ENCODE peak calls at places on chromosomes 2 and 18, in ten cellular contexts. One of them, this sample, is unnamed.

GRCh38 chr2:23387849-23388248 is 2.9 kb downstream of the KLHL29 start:
- DNase-seq in activated CD4-positive, alpha-beta T cell treated with anti-CD3 and anti-CD28 coated beads for 4 hours: no peak
- DNase-seq in HCT116: no peak
- DNase-seq in GM12865: no peak
- DNase-seq in neural crest cell: no peak
- DNase-seq in EL: no peak
- DNase-seq in psoas muscle: no peak
- DNase-seq in fibroblast of gingiva: no peak
- DNase-seq in hepatic stellate cell: no peak
- DNase-seq in NCI-H510A treated with DMSO at 0.1 percent for 48 hours: no peak
- DNase-seq in this sample: no peak

GRCh38 chr18:33900638-33901037 is 322.6 kb downstream of the ASXL3 start:
- DNase-seq in neural crest cell: no peak
- DNase-seq in GM12865: no peak
- DNase-seq in fibroblast of gingiva: no peak
- DNase-seq in EL: no peak
- DNase-seq in psoas muscle: no peak
- DNase-seq in activated CD4-positive, alpha-beta T cell treated with anti-CD3 and anti-CD28 coated beads for 4 hours: no peak
- DNase-seq in NCI-H510A treated with DMSO at 0.1 percent for 48 hours: no peak
- DNase-seq in HCT116: no peak
- DNase-seq in hepatic stellate cell: no peak
- DNase-seq in this sample: no peak

GRCh38 chr2:174211954-174212353 is 36.4 kb downstream of the OLA1 start:
- DNase-seq in fibroblast of gingiva: no peak
- DNase-seq in activated CD4-positive, alpha-beta T cell treated with anti-CD3 and anti-CD28 coated beads for 4 hours: no peak
- DNase-seq in HCT116: no peak
- DNase-seq in NCI-H510A treated with DMSO at 0.1 percent for 48 hours: no peak
- DNase-seq in EL: no peak
- DNase-seq in hepatic stellate cell: no peak
- DNase-seq in neural crest cell: no peak
- DNase-seq in GM12865: no peak
- DNase-seq in psoas muscle: no peak
- DNase-seq in this sample: no peak

GRCh38 chr2:237691200-237691907 is 64.0 kb downstream of the LRRFIP1 start:
- DNase-seq in psoas muscle: peak
- DNase-seq in neural crest cell: peak
- DNase-seq in NCI-H510A treated with DMSO at 0.1 percent for 48 hours: no peak
- DNase-seq in hepatic stellate cell: no peak
- DNase-seq in HCT116: no peak
- DNase-seq in activated CD4-positive, alpha-beta T cell treated with anti-CD3 and anti-CD28 coated beads for 4 hours: no peak
- DNase-seq in fibroblast of gingiva: no peak
- DNase-seq in GM12865: peak
- DNase-seq in EL: no peak
- DNase-seq in this sample: peak

GRCh38 chr2:239540174-239540573 is 139.4 kb upstream of the HDAC4 start:
- DNase-seq in HCT116: no peak
- DNase-seq in GM12865: no peak
- DNase-seq in psoas muscle: peak
- DNase-seq in neural crest cell: no peak
- DNase-seq in NCI-H510A treated with DMSO at 0.1 percent for 48 hours: no peak
- DNase-seq in EL: no peak
- DNase-seq in fibroblast of gingiva: no peak
- DNase-seq in activated CD4-positive, alpha-beta T cell treated with anti-CD3 and anti-CD28 coated beads for 4 hours: no peak
- DNase-seq in hepatic stellate cell: no peak
- DNase-seq in this sample: no peak

GRCh38 chr2:62524293-62524941 is 18.4 kb upstream of the TMEM17 start:
- DNase-seq in EL: no peak
- DNase-seq in neural crest cell: no peak
- DNase-seq in hepatic stellate cell: peak
- DNase-seq in fibroblast of gingiva: no peak
- DNase-seq in NCI-H510A treated with DMSO at 0.1 percent for 48 hours: no peak
- DNase-seq in GM12865: no peak
- DNase-seq in psoas muscle: no peak
- DNase-seq in HCT116: no peak
- DNase-seq in activated CD4-positive, alpha-beta T cell treated with anti-CD3 and anti-CD28 coated beads for 4 hours: no peak
- DNase-seq in this sample: no peak

GRCh38 chr18:9915291-9916066 is 1.7 kb downstream of the VAPA start:
- DNase-seq in GM12865: no peak
- DNase-seq in fibroblast of gingiva: no peak
- DNase-seq in EL: no peak
- DNase-seq in psoas muscle: no peak
- DNase-seq in hepatic stellate cell: no peak
- DNase-seq in neural crest cell: no peak
- DNase-seq in HCT116: no peak
- DNase-seq in NCI-H510A treated with DMSO at 0.1 percent for 48 hours: no peak
- DNase-seq in activated CD4-positive, alpha-beta T cell treated with anti-CD3 and anti-CD28 coated beads for 4 hours: no peak
- DNase-seq in this sample: no peak

GRCh38 chr18:50870138-50870845 is 8.6 kb upstream of the ME2 start:
- DNase-seq in psoas muscle: no peak
- DNase-seq in HCT116: peak
- DNase-seq in GM12865: no peak
- DNase-seq in NCI-H510A treated with DMSO at 0.1 percent for 48 hours: no peak
- DNase-seq in neural crest cell: no peak
- DNase-seq in fibroblast of gingiva: no peak
- DNase-seq in activated CD4-positive, alpha-beta T cell treated with anti-CD3 and anti-CD28 coated beads for 4 hours: no peak
- DNase-seq in hepatic stellate cell: no peak
- DNase-seq in EL: peak
- DNase-seq in this sample: no peak

GRCh38 chr18:45245036-45245638 is 370.1 kb upstream of the SLC14A2 start:
- DNase-seq in NCI-H510A treated with DMSO at 0.1 percent for 48 hours: no peak
- DNase-seq in hepatic stellate cell: no peak
- DNase-seq in GM12865: no peak
- DNase-seq in activated CD4-positive, alpha-beta T cell treated with anti-CD3 and anti-CD28 coated beads for 4 hours: no peak
- DNase-seq in psoas muscle: no peak
- DNase-seq in HCT116: no peak
- DNase-seq in EL: no peak
- DNase-seq in neural crest cell: no peak
- DNase-seq in fibroblast of gingiva: no peak
- DNase-seq in this sample: no peak

GRCh38 chr18:49811151-49811938 is 2.0 kb downstream of the ACAA2 start:
- DNase-seq in neural crest cell: no peak
- DNase-seq in hepatic stellate cell: no peak
- DNase-seq in EL: no peak
- DNase-seq in GM12865: no peak
- DNase-seq in NCI-H510A treated with DMSO at 0.1 percent for 48 hours: peak
- DNase-seq in HCT116: no peak
- DNase-seq in fibroblast of gingiva: no peak
- DNase-seq in activated CD4-positive, alpha-beta T cell treated with anti-CD3 and anti-CD28 coated beads for 4 hours: no peak
- DNase-seq in psoas muscle: no peak
- DNase-seq in this sample: no peak

GRCh38 chr2:95074663-95075439 is 46.8 kb downstream of the MRPS5 start:
- DNase-seq in neural crest cell: no peak
- DNase-seq in activated CD4-positive, alpha-beta T cell treated with anti-CD3 and anti-CD28 coated beads for 4 hours: peak
- DNase-seq in NCI-H510A treated with DMSO at 0.1 percent for 48 hours: peak
- DNase-seq in EL: no peak
- DNase-seq in psoas muscle: no peak
- DNase-seq in hepatic stellate cell: no peak
- DNase-seq in HCT116: no peak
- DNase-seq in GM12865: peak
- DNase-seq in fibroblast of gingiva: no peak
- DNase-seq in this sample: peak

GRCh38 chr2:219576505-219577388 is 4.6 kb downstream of the INHA start:
- DNase-seq in fibroblast of gingiva: no peak
- DNase-seq in EL: no peak
- DNase-seq in GM12865: no peak
- DNase-seq in hepatic stellate cell: no peak
- DNase-seq in activated CD4-positive, alpha-beta T cell treated with anti-CD3 and anti-CD28 coated beads for 4 hours: no peak
- DNase-seq in NCI-H510A treated with DMSO at 0.1 percent for 48 hours: peak
- DNase-seq in neural crest cell: peak
- DNase-seq in psoas muscle: no peak
- DNase-seq in HCT116: no peak
- DNase-seq in this sample: peak

GRCh38 chr2:173451137-173451536 is 96.5 kb downstream of the CDCA7 start:
- DNase-seq in psoas muscle: no peak
- DNase-seq in activated CD4-positive, alpha-beta T cell treated with anti-CD3 and anti-CD28 coated beads for 4 hours: peak
- DNase-seq in GM12865: peak
- DNase-seq in EL: no peak
- DNase-seq in fibroblast of gingiva: no peak
- DNase-seq in NCI-H510A treated with DMSO at 0.1 percent for 48 hours: no peak
- DNase-seq in HCT116: no peak
- DNase-seq in neural crest cell: no peak
- DNase-seq in hepatic stellate cell: no peak
- DNase-seq in this sample: no peak

GRCh38 chr2:70367722-70368323 is 66.0 kb upstream of the FAM136A start:
- DNase-seq in fibroblast of gingiva: no peak
- DNase-seq in activated CD4-positive, alpha-beta T cell treated with anti-CD3 and anti-CD28 coated beads for 4 hours: no peak
- DNase-seq in GM12865: no peak
- DNase-seq in psoas muscle: no peak
- DNase-seq in neural crest cell: no peak
- DNase-seq in NCI-H510A treated with DMSO at 0.1 percent for 48 hours: no peak
- DNase-seq in hepatic stellate cell: no peak
- DNase-seq in EL: no peak
- DNase-seq in HCT116: peak
- DNase-seq in this sample: no peak

GRCh38 chr18:27042177-27042576 is 142.9 kb downstream of the CHST9 start:
- DNase-seq in EL: no peak
- DNase-seq in NCI-H510A treated with DMSO at 0.1 percent for 48 hours: no peak
- DNase-seq in HCT116: no peak
- DNase-seq in neural crest cell: no peak
- DNase-seq in activated CD4-positive, alpha-beta T cell treated with anti-CD3 and anti-CD28 coated beads for 4 hours: no peak
- DNase-seq in fibroblast of gingiva: no peak
- DNase-seq in GM12865: no peak
- DNase-seq in psoas muscle: no peak
- DNase-seq in hepatic stellate cell: no peak
- DNase-seq in this sample: no peak

GRCh38 chr2:127811397-127811860 is 458 bp upstream of the WDR33 start:
- DNase-seq in fibroblast of gingiva: no peak
- DNase-seq in NCI-H510A treated with DMSO at 0.1 percent for 48 hours: peak
- DNase-seq in GM12865: no peak
- DNase-seq in activated CD4-positive, alpha-beta T cell treated with anti-CD3 and anti-CD28 coated beads for 4 hours: no peak
- DNase-seq in hepatic stellate cell: peak
- DNase-seq in neural crest cell: no peak
- DNase-seq in psoas muscle: no peak
- DNase-seq in HCT116: no peak
- DNase-seq in EL: no peak
- DNase-seq in this sample: no peak

GRCh38 chr2:214127178-214127970 is 283.5 kb upstream of the VWC2L start:
- DNase-seq in HCT116: no peak
- DNase-seq in NCI-H510A treated with DMSO at 0.1 percent for 48 hours: no peak
- DNase-seq in hepatic stellate cell: peak
- DNase-seq in neural crest cell: no peak
- DNase-seq in EL: peak
- DNase-seq in GM12865: no peak
- DNase-seq in psoas muscle: peak
- DNase-seq in activated CD4-positive, alpha-beta T cell treated with anti-CD3 and anti-CD28 coated beads for 4 hours: no peak
- DNase-seq in fibroblast of gingiva: peak
- DNase-seq in this sample: no peak

GRCh38 chr2:134177351-134177931 is 76.4 kb upstream of the MGAT5 start:
- DNase-seq in EL: peak
- DNase-seq in activated CD4-positive, alpha-beta T cell treated with anti-CD3 and anti-CD28 coated beads for 4 hours: no peak
- DNase-seq in HCT116: no peak
- DNase-seq in NCI-H510A treated with DMSO at 0.1 percent for 48 hours: no peak
- DNase-seq in psoas muscle: no peak
- DNase-seq in GM12865: no peak
- DNase-seq in fibroblast of gingiva: no peak
- DNase-seq in neural crest cell: no peak
- DNase-seq in hepatic stellate cell: no peak
- DNase-seq in this sample: no peak

GRCh38 chr2:211877061-211877460 is 661.5 kb downstream of the ERBB4 start:
- DNase-seq in NCI-H510A treated with DMSO at 0.1 percent for 48 hours: no peak
- DNase-seq in activated CD4-positive, alpha-beta T cell treated with anti-CD3 and anti-CD28 coated beads for 4 hours: no peak
- DNase-seq in HCT116: no peak
- DNase-seq in EL: peak
- DNase-seq in fibroblast of gingiva: no peak
- DNase-seq in hepatic stellate cell: no peak
- DNase-seq in psoas muscle: no peak
- DNase-seq in GM12865: no peak
- DNase-seq in neural crest cell: no peak
- DNase-seq in this sample: no peak

GRCh38 chr2:228655341-228655740 is 473.9 kb upstream of the SPHKAP start:
- DNase-seq in hepatic stellate cell: no peak
- DNase-seq in HCT116: no peak
- DNase-seq in psoas muscle: no peak
- DNase-seq in GM12865: no peak
- DNase-seq in NCI-H510A treated with DMSO at 0.1 percent for 48 hours: no peak
- DNase-seq in fibroblast of gingiva: no peak
- DNase-seq in activated CD4-positive, alpha-beta T cell treated with anti-CD3 and anti-CD28 coated beads for 4 hours: no peak
- DNase-seq in EL: peak
- DNase-seq in neural crest cell: no peak
- DNase-seq in this sample: no peak

GRCh38 chr2:102698369-102699111 is 63.3 kb upstream of the TMEM182 start:
- DNase-seq in hepatic stellate cell: no peak
- DNase-seq in fibroblast of gingiva: no peak
- DNase-seq in EL: no peak
- DNase-seq in HCT116: no peak
- DNase-seq in psoas muscle: no peak
- DNase-seq in NCI-H510A treated with DMSO at 0.1 percent for 48 hours: peak
- DNase-seq in activated CD4-positive, alpha-beta T cell treated with anti-CD3 and anti-CD28 coated beads for 4 hours: no peak
- DNase-seq in GM12865: peak
- DNase-seq in neural crest cell: no peak
- DNase-seq in this sample: no peak

GRCh38 chr2:167548396-167548795 is 660.1 kb downstream of the XIRP2 start:
- DNase-seq in GM12865: no peak
- DNase-seq in hepatic stellate cell: no peak
- DNase-seq in activated CD4-positive, alpha-beta T cell treated with anti-CD3 and anti-CD28 coated beads for 4 hours: no peak
- DNase-seq in fibroblast of gingiva: no peak
- DNase-seq in NCI-H510A treated with DMSO at 0.1 percent for 48 hours: no peak
- DNase-seq in psoas muscle: no peak
- DNase-seq in neural crest cell: no peak
- DNase-seq in HCT116: no peak
- DNase-seq in EL: no peak
- DNase-seq in this sample: no peak

GRCh38 chr2:8403871-8404270 is 278.0 kb upstream of the ID2 start:
- DNase-seq in HCT116: no peak
- DNase-seq in neural crest cell: no peak
- DNase-seq in NCI-H510A treated with DMSO at 0.1 percent for 48 hours: no peak
- DNase-seq in activated CD4-positive, alpha-beta T cell treated with anti-CD3 and anti-CD28 coated beads for 4 hours: no peak
- DNase-seq in GM12865: no peak
- DNase-seq in EL: no peak
- DNase-seq in fibroblast of gingiva: no peak
- DNase-seq in hepatic stellate cell: no peak
- DNase-seq in psoas muscle: no peak
- DNase-seq in this sample: no peak

GRCh38 chr2:171908235-171908634 is 14.0 kb upstream of the HAT1 start:
- DNase-seq in activated CD4-positive, alpha-beta T cell treated with anti-CD3 and anti-CD28 coated beads for 4 hours: no peak
- DNase-seq in HCT116: no peak
- DNase-seq in NCI-H510A treated with DMSO at 0.1 percent for 48 hours: no peak
- DNase-seq in GM12865: no peak
- DNase-seq in psoas muscle: no peak
- DNase-seq in fibroblast of gingiva: no peak
- DNase-seq in hepatic stellate cell: no peak
- DNase-seq in neural crest cell: no peak
- DNase-seq in EL: no peak
- DNase-seq in this sample: no peak

GRCh38 chr2:24501813-24502212 is 10.8 kb downstream of the NCOA1 start:
- DNase-seq in hepatic stellate cell: no peak
- DNase-seq in activated CD4-positive, alpha-beta T cell treated with anti-CD3 and anti-CD28 coated beads for 4 hours: no peak
- DNase-seq in fibroblast of gingiva: no peak
- DNase-seq in NCI-H510A treated with DMSO at 0.1 percent for 48 hours: no peak
- DNase-seq in neural crest cell: no peak
- DNase-seq in EL: no peak
- DNase-seq in HCT116: no peak
- DNase-seq in GM12865: no peak
- DNase-seq in psoas muscle: no peak
- DNase-seq in this sample: no peak

GRCh38 chr2:98508690-98509054 is 64.0 kb downstream of the INPP4A start:
- DNase-seq in NCI-H510A treated with DMSO at 0.1 percent for 48 hours: peak
- DNase-seq in neural crest cell: no peak
- DNase-seq in psoas muscle: peak
- DNase-seq in EL: no peak
- DNase-seq in activated CD4-positive, alpha-beta T cell treated with anti-CD3 and anti-CD28 coated beads for 4 hours: peak
- DNase-seq in hepatic stellate cell: no peak
- DNase-seq in fibroblast of gingiva: peak
- DNase-seq in HCT116: no peak
- DNase-seq in GM12865: no peak
- DNase-seq in this sample: no peak

GRCh38 chr18:12391487-12392136 is 14.6 kb upstream of the AFG3L2 start:
- DNase-seq in activated CD4-positive, alpha-beta T cell treated with anti-CD3 and anti-CD28 coated beads for 4 hours: peak
- DNase-seq in fibroblast of gingiva: peak
- DNase-seq in neural crest cell: peak
- DNase-seq in psoas muscle: peak
- DNase-seq in GM12865: peak
- DNase-seq in NCI-H510A treated with DMSO at 0.1 percent for 48 hours: peak
- DNase-seq in EL: peak
- DNase-seq in hepatic stellate cell: peak
- DNase-seq in HCT116: peak
- DNase-seq in this sample: no peak

GRCh38 chr18:44716697-44717163 is 36.0 kb downstream of the SETBP1 start:
- DNase-seq in activated CD4-positive, alpha-beta T cell treated with anti-CD3 and anti-CD28 coated beads for 4 hours: no peak
- DNase-seq in psoas muscle: no peak
- DNase-seq in GM12865: peak
- DNase-seq in NCI-H510A treated with DMSO at 0.1 percent for 48 hours: no peak
- DNase-seq in fibroblast of gingiva: no peak
- DNase-seq in hepatic stellate cell: no peak
- DNase-seq in neural crest cell: no peak
- DNase-seq in EL: no peak
- DNase-seq in HCT116: no peak
- DNase-seq in this sample: no peak

This sample was measured in ecto neural progenitor cell.